ENCODE peak calls at places on chromosomes 13 and 19, in five cellular contexts. G is neuronal stem cell, V is H1, J is IMR-90, U is trophoblast cell. A is an unnamed sample. For H3K36me3, the result is how much of the 10 kb centered on the place peaks cover.

GRCh38 chr13:46469064-46469463 is 82.0 kb upstream of the RUBCNL start:
- DNase-seq in G (no peak), J (no peak), V (no peak), U (no peak), A (peak)

GRCh38 chr19:13031917-13032623 is 36.8 kb downstream of the NFIX start:
- DNase-seq in G (no peak), U (no peak), V (no peak), J (peak), A (no peak)

GRCh38 chr13:109667754-109668360 is 118.5 kb downstream of the IRS2 start:
- DNase-seq in U (peak), V (no peak), G (no peak), J (no peak), A (no peak)

GRCh38 chr13:98300956-98301641 is 124.0 kb upstream of the RNF113B start:
- DNase-seq in G (no peak), J (peak), U (peak), V (no peak), A (peak)

GRCh38 chr19:58538257-58539168 is 5.4 kb upstream of the TRIM28 start:
- DNase-seq in J (no peak), V (peak), U (peak), G (peak), A (no peak)

GRCh38 chr13:74134226-74134776 is at the start of gene KLF12:
- DNase-seq in J (peak), G (peak), V (peak), U (peak), A (peak)

GRCh38 chr13:31773538-31773937 is 34.2 kb downstream of the RXFP2 start:
- DNase-seq in V (no peak), J (peak), G (no peak), U (no peak), A (no peak)

GRCh38 chr13:84126671-84127171 is 244.4 kb upstream of the SLITRK1 start:
- DNase-seq in J (no peak), G (no peak), V (no peak), U (no peak), A (no peak)

GRCh38 chr13:49838989-49839388 is 46.5 kb upstream of the KPNA3 start:
- DNase-seq in G (no peak), U (no peak), J (no peak), V (no peak), A (no peak)

GRCh38 chr13:25248071-25248470 is 39.2 kb downstream of the MTMR6 start:
- DNase-seq in J (no peak), V (no peak), U (no peak), G (no peak), A (no peak)

GRCh38 chr13:34863360-34864135 is 78.5 kb upstream of the NBEA start:
- DNase-seq in J (peak), U (peak), G (no peak), V (no peak), A (peak)

GRCh38 chr13:99959538-99960230 is 11.9 kb downstream of the ZIC5 start:
- DNase-seq in U (no peak), J (no peak), V (peak), G (no peak), A (no peak)

GRCh38 chr19:8363803-8364771 is at the start of gene ANGPTL4:
- DNase-seq in U (peak), G (peak), J (peak), V (peak), A (peak)

GRCh38 chr19:15195381-15195964 is 5.3 kb downstream of the NOTCH3 start:
- DNase-seq in U (peak), J (peak), V (peak), G (peak), A (peak)

GRCh38 chr19:33335446-33335845 is 33.1 kb upstream of the CEBPA start:
- DNase-seq in U (peak), J (no peak), G (no peak), V (no peak), A (no peak)

GRCh38 chr19:16801599-16801998 is 27.6 kb upstream of the SIN3B start:
- DNase-seq in J (peak), G (no peak), V (no peak), U (peak), A (peak)

GRCh38 chr19:45601524-45602522 is at the start of gene GPR4:
- DNase-seq in U (no peak), G (no peak), J (no peak), V (peak), A (no peak)

GRCh38 chr13:51801631-51802099 is 2.3 kb downstream of the DHRS12 start:
- DNase-seq in V (no peak), U (no peak), G (peak), J (no peak), A (no peak)

GRCh38 chr13:111659236-111659635 is 338.8 kb downstream of the TEX29 start:
- DNase-seq in G (no peak), V (no peak), U (no peak), J (no peak), A (no peak)

GRCh38 chr13:30564489-30564888 is 53.2 kb upstream of the USPL1 start:
- DNase-seq in U (no peak), J (no peak), G (no peak), V (no peak), A (no peak)

GRCh38 chr19:23974941-23975340 is 60.3 kb downstream of the ZNF726 start:
- DNase-seq in U (peak), J (no peak), V (no peak), G (no peak), A (no peak)

GRCh38 chr19:29294343-29294811 is 81.4 kb upstream of the UQCRFS1 start:
- DNase-seq in V (no peak), J (peak), G (no peak), U (peak), A (no peak)

GRCh38 chr13:92260363-92260762 is 861.9 kb downstream of the GPC5 start:
- DNase-seq in G (no peak), V (no peak), U (no peak), J (no peak), A (no peak)

GRCh38 chr19:3604987-3605343 is 1.7 kb downstream of the TBXA2R start:
- DNase-seq in J (no peak), U (no peak), G (no peak), V (no peak), A (no peak)

GRCh38 chr13:46893221-46893620 is 3.6 kb downstream of the HTR2A start:
- DNase-seq in G (no peak), V (no peak), U (no peak), J (no peak), A (no peak)

GRCh38 chr19:17779281-17779930 is 15.5 kb upstream of the B3GNT3 start:
- DNase-seq in U (no peak), G (peak), J (peak), V (peak), A (peak)

GRCh38 chr19:50061650-50062049 is 35.8 kb downstream of the ZNF473 start:
- DNase-seq in U (no peak), V (no peak), J (no peak), G (no peak), A (no peak)

GRCh38 chr19:48135411-48135810 is 24.8 kb upstream of the PLA2G4C start:
- DNase-seq in V (peak), J (no peak), U (no peak), G (no peak), A (no peak)

GRCh38 chr19:13954185-13954584 is 1.9 kb downstream of the DCAF15 start:
- DNase-seq in G (no peak), U (no peak), J (no peak), V (no peak), A (no peak)

GRCh38 chr19:13060964-13061927 is 41.4 kb downstream of the LYL1 start:
- DNase-seq in G (peak), J (peak), U (peak), V (peak), A (peak)

GRCh38 chr19:45075215-45076028 is 856 bp downstream of the ZNF296 start:
- DNase-seq in J (no peak), U (peak), G (no peak), V (peak), A (no peak)

GRCh38 chr13:95607363-95607762 is 37.1 kb downstream of the DZIP1 start:
- DNase-seq in V (no peak), G (no peak), U (no peak), J (peak), A (no peak)

GRCh38 chr19:23393121-23393520 is 2.1 kb downstream of the ZNF91 start:
- DNase-seq in U (peak), G (no peak), V (no peak), J (no peak), A (no peak)

GRCh38 chr19:38665219-38665931 is 17.9 kb downstream of the ACTN4 start:
- DNase-seq in U (no peak), G (no peak), V (no peak), J (no peak), A (no peak)

GRCh38 chr19:38664503-38665211 is 17.2 kb downstream of the ACTN4 start:
- DNase-seq in J (no peak), U (no peak), G (no peak), V (no peak), A (no peak)

GRCh38 chr19:38667552-38668205 is 20.2 kb downstream of the ACTN4 start:
- DNase-seq in U (no peak), J (peak), V (no peak), G (no peak), A (peak)

GRCh38 chr19:38665950-38666661 is 18.7 kb downstream of the ACTN4 start:
- DNase-seq in U (peak), J (peak), V (peak), G (peak), A (peak)

DNA sequence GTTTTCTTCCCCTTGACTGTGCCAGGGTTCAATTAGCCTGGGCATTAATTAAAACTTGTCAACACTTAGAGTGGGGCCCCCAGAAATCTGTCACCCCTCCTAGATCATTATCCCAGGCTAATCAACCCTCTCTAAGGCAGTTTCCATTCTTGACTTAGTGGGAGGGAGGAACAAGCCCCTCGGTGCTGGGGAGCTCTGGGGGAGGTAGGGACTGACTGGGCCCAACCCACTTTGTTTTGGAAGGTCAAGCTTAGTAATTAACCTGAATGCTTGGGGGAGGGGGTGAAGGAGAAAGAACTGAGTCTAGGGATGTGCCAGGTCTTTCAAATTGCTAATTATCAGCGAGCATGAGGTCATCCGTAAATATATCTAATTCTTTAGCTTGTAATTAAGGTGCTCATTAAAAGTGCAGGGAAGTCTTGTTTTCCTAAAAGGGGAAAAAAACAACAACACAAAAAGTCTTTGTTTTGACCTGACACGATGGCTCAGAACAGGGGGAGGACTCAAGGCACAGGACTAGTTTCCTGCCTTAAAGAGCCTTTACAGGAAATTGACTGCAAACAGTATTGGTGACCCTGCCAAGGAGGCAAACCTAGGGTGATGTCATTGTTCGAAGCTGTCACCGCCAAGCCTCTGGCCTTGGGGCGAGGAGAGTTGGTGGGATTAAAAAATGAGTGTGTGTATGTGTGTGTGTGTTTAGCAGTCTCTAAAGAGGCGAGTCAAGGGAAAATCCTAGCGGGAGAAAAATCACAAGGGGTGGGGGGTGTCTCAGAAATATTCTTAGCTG is 19.4 kb downstream of the ACTN4 start:
- DNase-seq in G (peak), U (no peak), V (no peak), J (peak), A (peak)
- H4K91ac ChIP-seq in G (no peak), U (peak), V (peak), J (peak), A (peak)

GRCh38 chr19:2213799-2214198 is 22.3 kb downstream of the PLEKHJ1 start:
- DNase-seq in J (no peak), G (no peak), U (peak), V (no peak), A (no peak)
- H3K36me3 ChIP-seq in J (half or more), G (half or more), U (half or more), V (under half), A (half or more)

GRCh38 chr13:67377919-67378318 is 147.8 kb upstream of the PCDH9 start:
- DNase-seq in G (no peak), J (no peak), U (no peak), V (no peak), A (no peak)

GRCh38 chr13:67367385-67367784 is 137.2 kb upstream of the PCDH9 start:
- DNase-seq in G (no peak), V (no peak), U (no peak), J (no peak), A (no peak)

GRCh38 chr13:67369895-67370660 is 139.9 kb upstream of the PCDH9 start:
- DNase-seq in V (no peak), J (peak), U (peak), G (no peak), A (peak)

GRCh38 chr13:67374391-67374790 is 144.3 kb upstream of the PCDH9 start:
- DNase-seq in G (no peak), J (no peak), V (no peak), U (no peak), A (no peak)

DNA sequence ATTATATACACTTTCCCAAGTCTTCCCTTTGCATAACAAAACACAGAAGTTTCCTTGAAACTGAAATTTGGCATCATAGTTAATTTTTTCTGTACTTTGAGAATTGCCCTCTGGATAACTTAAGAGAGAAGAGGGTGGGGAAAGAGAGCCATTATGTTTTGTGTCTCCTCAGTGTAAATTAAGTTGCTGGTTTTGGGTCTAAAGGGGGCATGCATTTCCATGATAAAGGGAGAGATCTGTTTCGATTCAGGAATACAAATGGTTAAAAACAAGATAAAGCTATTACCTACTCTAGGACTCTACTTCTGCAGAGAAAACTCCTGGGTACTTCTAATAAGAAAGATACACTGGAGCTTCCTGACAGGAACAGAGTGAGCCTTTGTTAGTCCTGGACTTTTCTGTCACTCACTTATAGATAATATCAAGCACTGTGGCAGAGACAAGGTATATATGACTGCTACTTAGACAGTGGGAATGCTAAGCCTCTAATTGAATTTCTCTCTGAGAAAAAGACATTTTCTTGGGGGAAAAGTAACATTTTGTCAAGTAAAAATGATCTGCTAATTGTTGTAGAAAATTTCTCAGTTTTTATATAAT is 142.8 kb upstream of the PCDH9 start:
- DNase-seq in V (no peak), J (no peak), G (no peak), U (no peak), A (no peak)
- H3K23ac ChIP-seq in V (no peak), J (no peak), G (no peak), U (no peak), A (no peak)

GRCh38 chr19:35557539-35558399 is 5.7 kb downstream of the ATP4A start:
- DNase-seq in U (peak), G (peak), J (peak), V (peak), A (peak)
- H4K91ac ChIP-seq in U (no peak), G (no peak), J (no peak), V (no peak), A (no peak)

DNA sequence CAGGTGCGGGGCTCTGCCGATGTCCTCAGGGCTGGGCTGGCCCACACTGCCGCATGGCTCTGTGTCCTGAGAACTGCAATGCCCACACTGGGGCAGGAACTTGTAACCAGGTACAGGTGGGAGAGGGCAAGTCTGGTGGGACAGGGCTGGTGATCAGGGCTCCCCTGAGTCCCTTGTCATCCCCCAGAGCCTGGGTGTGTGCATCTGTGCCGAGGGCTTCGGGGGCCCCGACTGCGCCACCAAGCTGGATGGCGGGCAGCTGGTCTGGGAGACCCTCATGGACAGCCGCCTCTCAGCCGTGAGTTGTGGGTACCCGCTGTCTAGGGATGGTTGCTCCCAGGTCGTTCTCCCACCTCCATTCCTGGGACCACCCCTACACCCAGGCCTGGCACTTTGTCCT is 30.5 kb downstream of the MEGF8 start:
- DNase-seq in V (no peak), U (no peak), J (no peak), G (no peak), A (no peak)
- H3K36me3 ChIP-seq in V (under half), U (under half), J (under half), G (under half), A (under half)

DNA sequence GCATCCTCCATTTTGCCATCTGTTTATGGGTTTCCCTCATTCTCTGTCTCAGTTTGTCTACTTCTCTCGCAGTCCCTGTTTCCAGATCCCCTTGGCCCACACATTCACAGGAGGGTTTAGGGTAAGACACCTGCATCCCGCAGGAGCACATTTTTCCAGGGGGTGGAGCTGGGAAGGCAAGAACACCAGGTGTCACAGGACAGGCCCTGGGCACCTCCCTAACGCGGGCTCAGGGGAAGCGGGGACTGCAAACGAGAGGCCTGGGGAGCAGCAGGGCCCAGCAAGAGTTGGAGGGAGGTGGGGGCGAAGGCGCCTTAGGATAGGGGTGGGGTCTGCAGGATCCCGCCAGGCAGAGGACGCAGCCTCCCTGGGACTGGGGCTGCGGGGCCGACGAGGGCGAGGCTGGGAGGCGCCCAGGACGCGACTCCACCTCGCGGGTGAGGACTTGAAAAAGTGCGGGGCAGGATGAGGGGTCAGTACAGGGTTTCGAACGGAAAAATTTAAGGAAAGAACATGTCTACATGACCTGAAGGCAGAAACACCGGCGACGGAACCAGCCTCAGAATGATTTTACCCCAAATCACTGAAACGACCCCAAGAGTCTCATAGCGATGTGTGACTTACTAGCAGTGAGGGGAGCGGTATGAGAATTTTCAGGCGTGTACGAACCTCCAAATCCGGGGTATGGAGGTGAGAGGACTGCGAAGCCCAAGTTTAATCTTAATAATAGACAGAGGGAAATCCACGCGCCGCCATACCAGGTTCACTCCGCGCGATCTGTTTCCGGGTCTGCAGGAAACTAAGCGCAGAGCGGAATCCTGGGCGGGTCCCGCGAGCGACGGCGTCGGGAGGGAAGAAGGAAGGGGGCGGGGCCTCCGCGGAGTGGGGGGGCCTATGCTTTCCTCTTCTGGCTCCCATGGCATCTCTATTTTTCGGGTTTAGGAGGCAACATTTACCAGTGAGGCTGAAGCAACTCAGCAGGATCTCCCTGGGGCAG is 7.1 kb upstream of the ERVV-2 start:
- DNase-seq in V (peak), U (peak), G (no peak), J (peak), A (no peak)
- H3K23ac ChIP-seq in V (no peak), U (no peak), G (no peak), J (no peak), A (no peak)

GRCh38 chr19:1026189-1027019 is at the start of gene CNN2:
- DNase-seq in V (peak), U (peak), J (peak), G (peak), A (peak)
- H4K91ac ChIP-seq in V (peak), U (peak), J (peak), G (no peak), A (peak)

GRCh38 chr19:5211217-5211822 is 129.3 kb downstream of the PTPRS start:
- DNase-seq in U (no peak), J (no peak), V (no peak), G (no peak), A (no peak)
- H3K36me3 ChIP-seq in U (half or more), J (half or more), V (half or more), G (half or more), A (half or more)

DNA sequence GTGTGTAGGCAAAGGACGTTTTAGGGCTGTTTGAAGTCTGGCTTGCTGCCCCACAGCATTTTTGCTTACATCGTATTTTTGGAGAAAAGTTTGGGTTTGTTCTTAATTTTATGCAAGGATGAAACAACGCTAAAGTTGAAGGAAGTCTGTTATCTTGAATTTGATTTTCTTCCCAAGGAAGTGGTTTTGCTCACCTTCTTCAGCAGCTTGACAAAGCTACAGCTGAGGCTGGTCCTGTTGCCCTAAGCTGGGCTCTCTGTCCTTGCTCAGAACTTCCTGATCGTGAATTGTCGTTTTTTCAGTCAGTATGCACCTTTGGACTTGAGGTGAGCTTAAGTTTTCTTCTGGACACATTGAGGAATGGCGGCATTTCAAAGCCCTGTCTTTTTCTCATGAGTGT is 62.1 kb upstream of the GSX1 start:
- DNase-seq in G (no peak), V (no peak), J (no peak), U (no peak), A (no peak)
- H3K23ac ChIP-seq in G (no peak), V (no peak), J (no peak), U (no peak), A (no peak)

A was measured in mesenchymal stem cell.